ENCODE peak calls at places on chromosome 5, in ten cellular contexts. W is NCI-H1092; G is coronary artery; V is EL; R is DMS53; P is foreskin melanocyte; Q is stimulated activated CD8-positive, alpha-beta memory T cell treated with anti-CD3 and anti-CD28 coated beads, Interleukin-15, amount 100 ng/mL, for 1 hour; A is fibroblast of pulmonary artery; X is CD8-positive, alpha-beta memory T cell; E is activated naive CD4-positive, alpha-beta T cell treated with Interleukin-2 at 50 U/mL for 16 hours. I is an unnamed sample.

GRCh38 chr5:111246459-111246858 is 22.3 kb downstream of the CAMK4 start:
- DNase-seq in W (no peak), G (no peak), V (no peak), R (no peak), P (no peak), Q (no peak), A (no peak), X (no peak), E (no peak), I (no peak)

GRCh38 chr5:1648806-1649205 is 125.0 kb upstream of the LPCAT1 start:
- DNase-seq in W (no peak), G (no peak), V (peak; percentile 25), R (no peak), P (no peak), Q (no peak), A (no peak), X (no peak), E (no peak), I (peak; percentile 66)

GRCh38 chr5:92568522-92568921 is 1012.5 kb downstream of the NR2F1-AS1 start:
- DNase-seq in W (no peak), G (no peak), V (no peak), R (peak; percentile 26), P (no peak), Q (no peak), A (no peak), X (no peak), E (no peak), I (no peak)

GRCh38 chr5:17219006-17219422 is 1.6 kb downstream of the BASP1 start:
- DNase-seq in W (no peak), G (no peak), V (peak; percentile 53), R (no peak), P (no peak), Q (no peak), A (peak; percentile 22), X (no peak), E (no peak), I (peak; percentile 9)

GRCh38 chr5:75277463-75277862 is 40.8 kb upstream of the ANKRD31 start:
- DNase-seq in W (no peak), G (no peak), V (no peak), R (peak; percentile 37), P (no peak), Q (no peak), A (no peak), X (no peak), E (no peak), I (no peak)

GRCh38 chr5:126597156-126597555 is 2.1 kb upstream of the ALDH7A1 start:
- DNase-seq in W (no peak), G (no peak), V (peak; percentile 46), R (peak; percentile 44), P (no peak), Q (no peak), A (peak; percentile 96), X (no peak), E (no peak), I (peak; percentile 87)

GRCh38 chr5:155631116-155631515 is 617.6 kb downstream of the KIF4B start:
- DNase-seq in W (no peak), G (no peak), V (no peak), R (peak; percentile 40), P (no peak), Q (no peak), A (no peak), X (no peak), E (no peak), I (no peak)

GRCh38 chr5:150411245-150411979 is 1.3 kb downstream of the CD74 start:
- DNase-seq in W (no peak), G (no peak), V (no peak), R (peak; percentile 49), P (no peak), Q (peak; percentile 56), A (peak; percentile 19), X (peak; percentile 59), E (peak; percentile 70), I (peak; percentile 25)

GRCh38 chr5:134503088-134503936 is 22.2 kb upstream of the JADE2 start:
- DNase-seq in W (no peak), G (peak; percentile 91), V (peak; percentile 99), R (peak; percentile 97), P (peak; percentile 76), Q (peak; percentile 14), A (peak; percentile 98), X (peak; percentile 24), E (peak; percentile 65), I (peak; percentile 98)

GRCh38 chr5:104932431-104932830 is 1369.8 kb upstream of the NUDT12 start:
- DNase-seq in W (no peak), G (no peak), V (no peak), R (no peak), P (no peak), Q (no peak), A (no peak), X (no peak), E (no peak), I (no peak)

GRCh38 chr5:115033861-115034260 is 135.8 kb downstream of the TRIM36 start:
- DNase-seq in W (peak; percentile 4), G (no peak), V (peak; percentile 22), R (peak; percentile 63), P (no peak), Q (no peak), A (no peak), X (no peak), E (no peak), I (no peak)

GRCh38 chr5:19891658-19892057 is 96.3 kb downstream of the CDH18 start:
- DNase-seq in W (no peak), G (no peak), V (peak; percentile 78), R (peak; percentile 20), P (no peak), Q (no peak), A (peak; percentile 37), X (no peak), E (no peak), I (peak; percentile 20)

GRCh38 chr5:885529-885928 is 7.1 kb downstream of the BRD9 start:
- DNase-seq in W (peak; percentile 15), G (no peak), V (no peak), R (peak; percentile 56), P (no peak), Q (no peak), A (no peak), X (no peak), E (no peak), I (no peak)

GRCh38 chr5:60820593-60821487 is 23.2 kb downstream of the ELOVL7 start:
- DNase-seq in W (no peak), G (no peak), V (no peak), R (no peak), P (no peak), Q (no peak), A (no peak), X (no peak), E (no peak), I (no peak)

GRCh38 chr5:10610058-10610457 is 46.2 kb downstream of the ANKRD33B start:
- DNase-seq in W (no peak), G (no peak), V (no peak), R (no peak), P (no peak), Q (no peak), A (no peak), X (no peak), E (no peak), I (no peak)

GRCh38 chr5:101678494-101679193 is 617.4 kb downstream of the SLCO4C1 start:
- DNase-seq in W (peak; percentile 28), G (no peak), V (peak; percentile 19), R (peak; percentile 81), P (peak; percentile 43), Q (no peak), A (peak; percentile 63), X (no peak), E (peak; percentile 15), I (peak; percentile 13)

GRCh38 chr5:16233730-16234129 is 54.1 kb upstream of the MARCHF11 start:
- DNase-seq in W (no peak), G (no peak), V (no peak), R (no peak), P (no peak), Q (no peak), A (no peak), X (no peak), E (no peak), I (no peak)

GRCh38 chr5:94268226-94268625 is 350.2 kb downstream of the KIAA0825 start:
- DNase-seq in W (no peak), G (no peak), V (no peak), R (no peak), P (no peak), Q (no peak), A (no peak), X (no peak), E (no peak), I (no peak)